ENCODE peak calls at places on chromosomes 12 and 14, in five cellular contexts. P is GM23338, S is A549, O is sigmoid colon, D is uterus. B is an unnamed sample. For H3K4me1, the result is how much of the 10 kb centered on the place peaks cover.

GRCh38 chr14:69008411-69008810 is 29.3 kb upstream of the ACTN1 start:
- DNase-seq in P (no peak), S (no peak), O (no peak), D (no peak), B (no peak)

GRCh38 chr14:68140111-68140741 is 320.6 kb downstream of the RAD51B start:
- DNase-seq in P (peak), S (peak), O (peak), D (peak), B (peak)

GRCh38 chr12:58841058-58841798 is 79.1 kb downstream of the LRIG3 start:
- DNase-seq in P (peak), S (no peak), O (no peak), D (no peak), B (no peak)

GRCh38 chr14:80781968-80782367 is 159.6 kb downstream of the CEP128 start:
- DNase-seq in P (no peak), S (no peak), O (no peak), D (no peak), B (no peak)

GRCh38 chr14:99654235-99655000 is 9.5 kb downstream of the HHIPL1 start:
- DNase-seq in P (peak), S (peak), O (peak), D (peak), B (no peak)

GRCh38 chr12:130164216-130164542 is 1.9 kb downstream of the FZD10 start:
- DNase-seq in P (no peak), S (no peak), O (no peak), D (no peak), B (peak)

GRCh38 chr12:7935773-7936581 is at the start of gene SLC2A3:
- DNase-seq in P (peak), S (peak), O (peak), D (peak), B (no peak)

GRCh38 chr14:71169028-71169427 is 261.8 kb downstream of the PCNX1 start:
- DNase-seq in P (no peak), S (no peak), O (no peak), D (no peak), B (no peak)

GRCh38 chr14:32507029-32507984 is 178.2 kb downstream of the AKAP6 start:
- DNase-seq in P (no peak), S (peak), O (no peak), D (no peak), B (no peak)

GRCh38 chr12:1103632-1104031 is 112.6 kb downstream of the ERC1 start:
- DNase-seq in P (no peak), S (no peak), O (no peak), D (no peak), B (no peak)

GRCh38 chr12:98373982-98374381 is 141.4 kb upstream of the TMPO start:
- DNase-seq in P (peak), S (no peak), O (no peak), D (no peak), B (no peak)

GRCh38 chr12:126355346-126355745 is 1290.1 kb downstream of the AACS start:
- DNase-seq in P (no peak), S (no peak), O (no peak), D (no peak), B (no peak)

GRCh38 chr14:64880382-64881121 is 845 bp upstream of the SPTB start:
- DNase-seq in P (peak), S (peak), O (peak), D (peak), B (no peak)

GRCh38 chr12:85998074-85998473 is 124.0 kb downstream of the NTS start:
- DNase-seq in P (peak), S (no peak), O (no peak), D (no peak), B (no peak)

GRCh38 chr12:130526813-130527212 is 189.1 kb downstream of the PIWIL1 start:
- DNase-seq in P (peak), S (peak), O (no peak), D (no peak), B (no peak)

GRCh38 chr12:101407438-101408345 is at the start of gene ARL1:
- DNase-seq in P (peak), S (peak), O (peak), D (peak), B (peak)

GRCh38 chr14:69133206-69134125 is 19.5 kb downstream of the DCAF5 start:
- DNase-seq in P (no peak), S (no peak), O (no peak), D (no peak), B (no peak)

GRCh38 chr12:82363990-82364389 is 5.7 kb downstream of the METTL25 start:
- DNase-seq in P (no peak), S (no peak), O (no peak), D (no peak), B (no peak)
- H3K4me1 ChIP-seq in P (under half), S (under half), O (under half), D (under half), B (under half)

GRCh38 chr12:13125996-13126395 is 22.5 kb upstream of the GSG1 start:
- DNase-seq in P (no peak), S (no peak), O (no peak), D (no peak), B (no peak)
- TF ChIP-seq CTCF in P (no peak), S (no peak), O (no peak), D (no peak), B (no peak)

DNA sequence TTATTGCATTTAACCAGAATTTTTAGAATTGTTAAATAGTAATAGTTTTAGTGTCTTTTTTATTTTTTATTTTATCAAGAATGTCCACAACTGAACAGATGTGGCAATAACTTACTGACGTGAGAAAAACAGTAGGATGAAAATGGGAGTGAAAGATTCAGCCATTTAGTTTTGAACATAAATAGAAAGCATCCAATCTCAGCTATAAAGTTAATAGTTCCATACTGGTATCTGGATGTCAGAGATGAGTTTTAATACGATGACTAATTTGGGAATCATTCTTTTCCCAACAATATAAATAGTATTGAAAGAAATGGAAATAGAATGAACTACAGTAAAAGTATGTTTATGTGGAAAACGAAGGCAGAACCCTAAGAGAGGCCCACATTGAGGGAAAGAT is 159.4 kb downstream of the EPS8 start:
- DNase-seq in P (no peak), S (no peak), O (no peak), D (no peak), B (no peak)
- H3K4me1 ChIP-seq in P (under half), S (half or more), O (under half), D (under half), B (under half)

GRCh38 chr12:43942379-43942778 is 106.5 kb downstream of the TMEM117 start:
- DNase-seq in P (no peak), S (no peak), O (no peak), D (no peak), B (no peak)

DNA sequence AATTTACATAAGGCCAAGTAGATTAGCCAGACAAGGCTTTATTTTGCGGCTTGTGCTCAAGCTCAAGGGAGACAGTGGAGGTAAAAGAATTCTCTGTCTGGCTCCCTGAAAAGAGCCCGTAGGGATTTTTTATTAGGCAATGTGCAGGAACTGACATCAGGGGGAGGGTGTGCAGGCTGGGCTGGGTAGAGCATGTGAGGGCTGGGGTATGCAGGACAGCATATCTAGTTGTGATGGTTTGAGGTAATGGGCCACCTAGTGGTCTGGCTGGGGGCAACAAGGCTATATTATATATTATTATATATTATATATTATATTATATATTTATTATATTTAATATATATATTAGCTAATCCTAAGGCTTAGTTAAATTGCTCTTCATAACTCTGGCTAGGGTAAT is 102.1 kb downstream of the TMEM117 start:
- DNase-seq in P (peak), S (peak), O (no peak), D (no peak), B (no peak)
- TF ChIP-seq CTCF in P (peak), S (no peak), O (no peak), D (no peak), B (no peak)

DNA sequence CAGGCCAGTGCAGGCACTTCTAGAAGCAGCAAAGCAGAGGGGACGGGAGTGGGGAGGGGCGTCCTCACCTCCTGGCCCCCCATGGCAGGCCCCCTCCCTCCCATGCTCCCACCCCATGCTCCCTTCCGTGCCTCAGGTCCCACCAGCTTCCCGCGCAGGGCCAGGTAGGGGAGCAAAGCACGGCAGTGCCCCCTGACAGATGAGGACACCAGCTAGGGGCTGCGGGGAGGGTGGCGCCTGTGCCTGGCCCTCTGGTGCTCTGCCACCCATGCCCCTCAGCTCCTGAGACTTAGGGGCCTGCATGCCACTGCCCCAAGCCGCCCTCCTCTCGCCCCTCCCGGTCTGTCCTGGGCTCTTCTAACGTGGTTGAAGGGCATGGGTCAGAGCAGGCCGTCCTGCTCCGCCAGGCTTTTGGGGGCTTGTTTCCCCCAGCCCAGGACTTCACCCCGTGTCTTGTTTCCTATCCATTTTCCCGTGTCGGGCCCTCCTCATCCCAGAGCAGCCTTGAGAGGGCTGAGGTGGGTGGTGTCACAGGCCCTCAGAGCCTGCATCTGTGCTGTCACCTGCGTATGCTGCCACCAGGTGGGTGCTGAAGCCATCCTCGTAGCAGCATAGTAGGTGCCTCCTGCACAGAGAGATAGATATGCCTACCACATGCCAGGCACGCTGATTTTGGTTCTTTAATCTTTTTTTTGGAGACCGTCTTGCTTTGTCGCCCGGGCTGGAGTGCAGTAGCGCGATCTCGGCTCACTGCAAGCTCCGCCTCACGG is 10.2 kb downstream of the TRMT61A start:
- DNase-seq in P (no peak), S (no peak), O (no peak), D (no peak), B (no peak)
- H3K4me1 ChIP-seq in P (under half), S (under half), O (half or more), D (under half), B (under half)

GRCh38 chr14:35779368-35779767 is 29.7 kb downstream of the RALGAPA1 start:
- DNase-seq in P (no peak), S (no peak), O (no peak), D (no peak), B (no peak)
- TF ChIP-seq CTCF in P (no peak), S (no peak), O (no peak), D (no peak), B (no peak)